ENCODE peak calls at places on chromosomes 7 and 10, in seven cellular contexts. One of them, this sample, is unnamed.

GRCh38 chr7:25392571-25393338 is 164.5 kb upstream of the NPVF start:
- DNase-seq in activated effector memory CD4-positive, alpha-beta T cell treated with Interleukin-2 at 50 U/mL for 16 hours: no peak
- DNase-seq in DMS 273 treated with DMSO at 0.1 percent for 48 hours: no peak
- DNase-seq in endothelial cell: no peak
- DNase-seq in cardiac fibroblast: peak
- DNase-seq in stimulated activated CD8-positive, alpha-beta memory T cell treated with anti-CD3 and anti-CD28 coated beads, Interleukin-4, amount 100 ng/mL, for 48 hours: no peak
- DNase-seq in EL: no peak
- DNase-seq in this sample: no peak

GRCh38 chr7:101554584-101555268 is 74.4 kb downstream of the MYL10 start:
- DNase-seq in EL: no peak
- DNase-seq in activated effector memory CD4-positive, alpha-beta T cell treated with Interleukin-2 at 50 U/mL for 16 hours: no peak
- DNase-seq in DMS 273 treated with DMSO at 0.1 percent for 48 hours: no peak
- DNase-seq in endothelial cell: no peak
- DNase-seq in cardiac fibroblast: no peak
- DNase-seq in stimulated activated CD8-positive, alpha-beta memory T cell treated with anti-CD3 and anti-CD28 coated beads, Interleukin-4, amount 100 ng/mL, for 48 hours: no peak
- DNase-seq in this sample: no peak

GRCh38 chr7:84372712-84373111 is 178.1 kb upstream of the SEMA3A start:
- DNase-seq in activated effector memory CD4-positive, alpha-beta T cell treated with Interleukin-2 at 50 U/mL for 16 hours: no peak
- DNase-seq in cardiac fibroblast: peak
- DNase-seq in endothelial cell: no peak
- DNase-seq in EL: peak
- DNase-seq in DMS 273 treated with DMSO at 0.1 percent for 48 hours: no peak
- DNase-seq in stimulated activated CD8-positive, alpha-beta memory T cell treated with anti-CD3 and anti-CD28 coated beads, Interleukin-4, amount 100 ng/mL, for 48 hours: no peak
- DNase-seq in this sample: no peak

GRCh38 chr7:19707240-19707639 is 1.6 kb downstream of the POLR1F start:
- DNase-seq in activated effector memory CD4-positive, alpha-beta T cell treated with Interleukin-2 at 50 U/mL for 16 hours: no peak
- DNase-seq in DMS 273 treated with DMSO at 0.1 percent for 48 hours: no peak
- DNase-seq in endothelial cell: no peak
- DNase-seq in EL: peak
- DNase-seq in stimulated activated CD8-positive, alpha-beta memory T cell treated with anti-CD3 and anti-CD28 coated beads, Interleukin-4, amount 100 ng/mL, for 48 hours: no peak
- DNase-seq in cardiac fibroblast: peak
- DNase-seq in this sample: no peak

GRCh38 chr10:118901409-118901808 is 128.1 kb upstream of the NANOS1 start:
- DNase-seq in EL: no peak
- DNase-seq in DMS 273 treated with DMSO at 0.1 percent for 48 hours: peak
- DNase-seq in endothelial cell: no peak
- DNase-seq in cardiac fibroblast: no peak
- DNase-seq in activated effector memory CD4-positive, alpha-beta T cell treated with Interleukin-2 at 50 U/mL for 16 hours: no peak
- DNase-seq in stimulated activated CD8-positive, alpha-beta memory T cell treated with anti-CD3 and anti-CD28 coated beads, Interleukin-4, amount 100 ng/mL, for 48 hours: no peak
- DNase-seq in this sample: no peak

GRCh38 chr7:16301251-16301650 is 120.1 kb downstream of the CRPPA start:
- DNase-seq in endothelial cell: no peak
- DNase-seq in cardiac fibroblast: no peak
- DNase-seq in stimulated activated CD8-positive, alpha-beta memory T cell treated with anti-CD3 and anti-CD28 coated beads, Interleukin-4, amount 100 ng/mL, for 48 hours: no peak
- DNase-seq in DMS 273 treated with DMSO at 0.1 percent for 48 hours: no peak
- DNase-seq in activated effector memory CD4-positive, alpha-beta T cell treated with Interleukin-2 at 50 U/mL for 16 hours: no peak
- DNase-seq in EL: no peak
- DNase-seq in this sample: no peak

GRCh38 chr7:30922596-30922995 is 10.9 kb downstream of the AQP1 start:
- DNase-seq in EL: no peak
- DNase-seq in activated effector memory CD4-positive, alpha-beta T cell treated with Interleukin-2 at 50 U/mL for 16 hours: no peak
- DNase-seq in cardiac fibroblast: no peak
- DNase-seq in endothelial cell: no peak
- DNase-seq in DMS 273 treated with DMSO at 0.1 percent for 48 hours: no peak
- DNase-seq in stimulated activated CD8-positive, alpha-beta memory T cell treated with anti-CD3 and anti-CD28 coated beads, Interleukin-4, amount 100 ng/mL, for 48 hours: no peak
- DNase-seq in this sample: no peak

GRCh38 chr10:44960098-44960480 is 487 bp downstream of the RASSF4 start:
- DNase-seq in cardiac fibroblast: no peak
- DNase-seq in endothelial cell: no peak
- DNase-seq in stimulated activated CD8-positive, alpha-beta memory T cell treated with anti-CD3 and anti-CD28 coated beads, Interleukin-4, amount 100 ng/mL, for 48 hours: peak
- DNase-seq in DMS 273 treated with DMSO at 0.1 percent for 48 hours: no peak
- DNase-seq in activated effector memory CD4-positive, alpha-beta T cell treated with Interleukin-2 at 50 U/mL for 16 hours: no peak
- DNase-seq in EL: no peak
- DNase-seq in this sample: no peak

GRCh38 chr7:97094531-97094930 is 23.0 kb upstream of the SDHAF3 start:
- DNase-seq in EL: no peak
- DNase-seq in endothelial cell: no peak
- DNase-seq in cardiac fibroblast: no peak
- DNase-seq in activated effector memory CD4-positive, alpha-beta T cell treated with Interleukin-2 at 50 U/mL for 16 hours: no peak
- DNase-seq in DMS 273 treated with DMSO at 0.1 percent for 48 hours: no peak
- DNase-seq in stimulated activated CD8-positive, alpha-beta memory T cell treated with anti-CD3 and anti-CD28 coated beads, Interleukin-4, amount 100 ng/mL, for 48 hours: no peak
- DNase-seq in this sample: no peak

GRCh38 chr7:45160374-45160773 is 2.8 kb downstream of the RAMP3 start:
- DNase-seq in EL: no peak
- DNase-seq in DMS 273 treated with DMSO at 0.1 percent for 48 hours: no peak
- DNase-seq in endothelial cell: no peak
- DNase-seq in cardiac fibroblast: no peak
- DNase-seq in stimulated activated CD8-positive, alpha-beta memory T cell treated with anti-CD3 and anti-CD28 coated beads, Interleukin-4, amount 100 ng/mL, for 48 hours: no peak
- DNase-seq in activated effector memory CD4-positive, alpha-beta T cell treated with Interleukin-2 at 50 U/mL for 16 hours: no peak
- DNase-seq in this sample: no peak

GRCh38 chr7:17651926-17652385 is 288.3 kb downstream of the SNX13 start:
- DNase-seq in stimulated activated CD8-positive, alpha-beta memory T cell treated with anti-CD3 and anti-CD28 coated beads, Interleukin-4, amount 100 ng/mL, for 48 hours: no peak
- DNase-seq in cardiac fibroblast: peak
- DNase-seq in activated effector memory CD4-positive, alpha-beta T cell treated with Interleukin-2 at 50 U/mL for 16 hours: no peak
- DNase-seq in DMS 273 treated with DMSO at 0.1 percent for 48 hours: no peak
- DNase-seq in EL: peak
- DNase-seq in endothelial cell: no peak
- DNase-seq in this sample: no peak

GRCh38 chr10:102310356-102311024 is 65.2 kb downstream of the GBF1 start:
- DNase-seq in endothelial cell: no peak
- DNase-seq in DMS 273 treated with DMSO at 0.1 percent for 48 hours: no peak
- DNase-seq in activated effector memory CD4-positive, alpha-beta T cell treated with Interleukin-2 at 50 U/mL for 16 hours: no peak
- DNase-seq in cardiac fibroblast: peak
- DNase-seq in EL: peak
- DNase-seq in stimulated activated CD8-positive, alpha-beta memory T cell treated with anti-CD3 and anti-CD28 coated beads, Interleukin-4, amount 100 ng/mL, for 48 hours: no peak
- DNase-seq in this sample: no peak

GRCh38 chr7:158778476-158778875 is 50.8 kb downstream of the ESYT2 start:
- DNase-seq in stimulated activated CD8-positive, alpha-beta memory T cell treated with anti-CD3 and anti-CD28 coated beads, Interleukin-4, amount 100 ng/mL, for 48 hours: no peak
- DNase-seq in activated effector memory CD4-positive, alpha-beta T cell treated with Interleukin-2 at 50 U/mL for 16 hours: no peak
- DNase-seq in endothelial cell: no peak
- DNase-seq in DMS 273 treated with DMSO at 0.1 percent for 48 hours: no peak
- DNase-seq in EL: peak
- DNase-seq in cardiac fibroblast: no peak
- DNase-seq in this sample: no peak

GRCh38 chr10:132113206-132113605 is 47.5 kb downstream of the JAKMIP3 start:
- DNase-seq in activated effector memory CD4-positive, alpha-beta T cell treated with Interleukin-2 at 50 U/mL for 16 hours: no peak
- DNase-seq in endothelial cell: no peak
- DNase-seq in stimulated activated CD8-positive, alpha-beta memory T cell treated with anti-CD3 and anti-CD28 coated beads, Interleukin-4, amount 100 ng/mL, for 48 hours: no peak
- DNase-seq in EL: no peak
- DNase-seq in DMS 273 treated with DMSO at 0.1 percent for 48 hours: no peak
- DNase-seq in cardiac fibroblast: no peak
- DNase-seq in this sample: no peak

GRCh38 chr7:29270979-29271658 is 76.5 kb downstream of the CHN2 start:
- DNase-seq in cardiac fibroblast: peak
- DNase-seq in DMS 273 treated with DMSO at 0.1 percent for 48 hours: no peak
- DNase-seq in EL: no peak
- DNase-seq in endothelial cell: no peak
- DNase-seq in activated effector memory CD4-positive, alpha-beta T cell treated with Interleukin-2 at 50 U/mL for 16 hours: no peak
- DNase-seq in stimulated activated CD8-positive, alpha-beta memory T cell treated with anti-CD3 and anti-CD28 coated beads, Interleukin-4, amount 100 ng/mL, for 48 hours: no peak
- DNase-seq in this sample: no peak

GRCh38 chr7:80087768-80088170 is 46.9 kb upstream of the GNAI1 start:
- DNase-seq in activated effector memory CD4-positive, alpha-beta T cell treated with Interleukin-2 at 50 U/mL for 16 hours: no peak
- DNase-seq in EL: no peak
- DNase-seq in endothelial cell: no peak
- DNase-seq in DMS 273 treated with DMSO at 0.1 percent for 48 hours: no peak
- DNase-seq in stimulated activated CD8-positive, alpha-beta memory T cell treated with anti-CD3 and anti-CD28 coated beads, Interleukin-4, amount 100 ng/mL, for 48 hours: no peak
- DNase-seq in cardiac fibroblast: peak
- DNase-seq in this sample: no peak

GRCh38 chr7:100400656-100401055 is 27.4 kb downstream of the PILRA start:
- DNase-seq in stimulated activated CD8-positive, alpha-beta memory T cell treated with anti-CD3 and anti-CD28 coated beads, Interleukin-4, amount 100 ng/mL, for 48 hours: peak
- DNase-seq in DMS 273 treated with DMSO at 0.1 percent for 48 hours: no peak
- DNase-seq in EL: peak
- DNase-seq in cardiac fibroblast: peak
- DNase-seq in endothelial cell: peak
- DNase-seq in activated effector memory CD4-positive, alpha-beta T cell treated with Interleukin-2 at 50 U/mL for 16 hours: no peak
- DNase-seq in this sample: no peak

GRCh38 chr7:53811555-53812079 is 730.6 kb upstream of the VSTM2A start:
- DNase-seq in cardiac fibroblast: no peak
- DNase-seq in stimulated activated CD8-positive, alpha-beta memory T cell treated with anti-CD3 and anti-CD28 coated beads, Interleukin-4, amount 100 ng/mL, for 48 hours: no peak
- DNase-seq in endothelial cell: no peak
- DNase-seq in activated effector memory CD4-positive, alpha-beta T cell treated with Interleukin-2 at 50 U/mL for 16 hours: no peak
- DNase-seq in DMS 273 treated with DMSO at 0.1 percent for 48 hours: no peak
- DNase-seq in EL: no peak
- DNase-seq in this sample: no peak

GRCh38 chr7:67743501-67743900 is 746.9 kb downstream of the TYW1 start:
- DNase-seq in DMS 273 treated with DMSO at 0.1 percent for 48 hours: no peak
- DNase-seq in stimulated activated CD8-positive, alpha-beta memory T cell treated with anti-CD3 and anti-CD28 coated beads, Interleukin-4, amount 100 ng/mL, for 48 hours: no peak
- DNase-seq in cardiac fibroblast: peak
- DNase-seq in activated effector memory CD4-positive, alpha-beta T cell treated with Interleukin-2 at 50 U/mL for 16 hours: no peak
- DNase-seq in endothelial cell: no peak
- DNase-seq in EL: no peak
- DNase-seq in this sample: no peak

GRCh38 chr10:8636371-8636770 is 581.9 kb downstream of the GATA3 start:
- DNase-seq in DMS 273 treated with DMSO at 0.1 percent for 48 hours: no peak
- DNase-seq in stimulated activated CD8-positive, alpha-beta memory T cell treated with anti-CD3 and anti-CD28 coated beads, Interleukin-4, amount 100 ng/mL, for 48 hours: no peak
- DNase-seq in EL: no peak
- DNase-seq in activated effector memory CD4-positive, alpha-beta T cell treated with Interleukin-2 at 50 U/mL for 16 hours: no peak
- DNase-seq in cardiac fibroblast: no peak
- DNase-seq in endothelial cell: no peak
- DNase-seq in this sample: no peak

GRCh38 chr7:51237727-51238126 is 78.9 kb downstream of the COBL start:
- DNase-seq in activated effector memory CD4-positive, alpha-beta T cell treated with Interleukin-2 at 50 U/mL for 16 hours: no peak
- DNase-seq in stimulated activated CD8-positive, alpha-beta memory T cell treated with anti-CD3 and anti-CD28 coated beads, Interleukin-4, amount 100 ng/mL, for 48 hours: no peak
- DNase-seq in endothelial cell: no peak
- DNase-seq in cardiac fibroblast: no peak
- DNase-seq in DMS 273 treated with DMSO at 0.1 percent for 48 hours: no peak
- DNase-seq in EL: no peak
- DNase-seq in this sample: no peak

GRCh38 chr10:78804356-78805032 is 264.3 kb upstream of the ZMIZ1 start:
- DNase-seq in endothelial cell: no peak
- DNase-seq in cardiac fibroblast: peak
- DNase-seq in EL: no peak
- DNase-seq in DMS 273 treated with DMSO at 0.1 percent for 48 hours: no peak
- DNase-seq in activated effector memory CD4-positive, alpha-beta T cell treated with Interleukin-2 at 50 U/mL for 16 hours: no peak
- DNase-seq in stimulated activated CD8-positive, alpha-beta memory T cell treated with anti-CD3 and anti-CD28 coated beads, Interleukin-4, amount 100 ng/mL, for 48 hours: no peak
- DNase-seq in this sample: no peak

GRCh38 chr10:44386546-44387052 is 1.7 kb upstream of the CXCL12 start:
- DNase-seq in DMS 273 treated with DMSO at 0.1 percent for 48 hours: peak
- DNase-seq in endothelial cell: peak
- DNase-seq in EL: peak
- DNase-seq in stimulated activated CD8-positive, alpha-beta memory T cell treated with anti-CD3 and anti-CD28 coated beads, Interleukin-4, amount 100 ng/mL, for 48 hours: peak
- DNase-seq in activated effector memory CD4-positive, alpha-beta T cell treated with Interleukin-2 at 50 U/mL for 16 hours: no peak
- DNase-seq in cardiac fibroblast: peak
- DNase-seq in this sample: no peak

GRCh38 chr10:18164093-18164492 is 23.9 kb downstream of the CACNB2 start:
- DNase-seq in cardiac fibroblast: peak
- DNase-seq in stimulated activated CD8-positive, alpha-beta memory T cell treated with anti-CD3 and anti-CD28 coated beads, Interleukin-4, amount 100 ng/mL, for 48 hours: no peak
- DNase-seq in DMS 273 treated with DMSO at 0.1 percent for 48 hours: no peak
- DNase-seq in EL: peak
- DNase-seq in endothelial cell: no peak
- DNase-seq in activated effector memory CD4-positive, alpha-beta T cell treated with Interleukin-2 at 50 U/mL for 16 hours: no peak
- DNase-seq in this sample: no peak

GRCh38 chr7:66152538-66153191 is 38.0 kb downstream of the CRCP start:
- DNase-seq in DMS 273 treated with DMSO at 0.1 percent for 48 hours: no peak
- DNase-seq in EL: peak
- DNase-seq in stimulated activated CD8-positive, alpha-beta memory T cell treated with anti-CD3 and anti-CD28 coated beads, Interleukin-4, amount 100 ng/mL, for 48 hours: no peak
- DNase-seq in cardiac fibroblast: peak
- DNase-seq in activated effector memory CD4-positive, alpha-beta T cell treated with Interleukin-2 at 50 U/mL for 16 hours: no peak
- DNase-seq in endothelial cell: no peak
- DNase-seq in this sample: no peak

GRCh38 chr10:6027929-6028328 is 34.2 kb downstream of the IL2RA start:
- DNase-seq in activated effector memory CD4-positive, alpha-beta T cell treated with Interleukin-2 at 50 U/mL for 16 hours: no peak
- DNase-seq in endothelial cell: no peak
- DNase-seq in stimulated activated CD8-positive, alpha-beta memory T cell treated with anti-CD3 and anti-CD28 coated beads, Interleukin-4, amount 100 ng/mL, for 48 hours: peak
- DNase-seq in DMS 273 treated with DMSO at 0.1 percent for 48 hours: no peak
- DNase-seq in cardiac fibroblast: no peak
- DNase-seq in EL: no peak
- DNase-seq in this sample: no peak

GRCh38 chr10:7696545-7696944 is 6.6 kb upstream of the ITIH2 start:
- DNase-seq in endothelial cell: no peak
- DNase-seq in stimulated activated CD8-positive, alpha-beta memory T cell treated with anti-CD3 and anti-CD28 coated beads, Interleukin-4, amount 100 ng/mL, for 48 hours: no peak
- DNase-seq in cardiac fibroblast: no peak
- DNase-seq in activated effector memory CD4-positive, alpha-beta T cell treated with Interleukin-2 at 50 U/mL for 16 hours: no peak
- DNase-seq in EL: peak
- DNase-seq in DMS 273 treated with DMSO at 0.1 percent for 48 hours: no peak
- DNase-seq in this sample: no peak

GRCh38 chr10:28087675-28088351 is 88.9 kb upstream of the ODAD2 start:
- DNase-seq in cardiac fibroblast: peak
- DNase-seq in endothelial cell: no peak
- DNase-seq in activated effector memory CD4-positive, alpha-beta T cell treated with Interleukin-2 at 50 U/mL for 16 hours: no peak
- DNase-seq in stimulated activated CD8-positive, alpha-beta memory T cell treated with anti-CD3 and anti-CD28 coated beads, Interleukin-4, amount 100 ng/mL, for 48 hours: no peak
- DNase-seq in EL: peak
- DNase-seq in DMS 273 treated with DMSO at 0.1 percent for 48 hours: no peak
- DNase-seq in this sample: no peak

GRCh38 chr10:69377191-69377590 is 39.5 kb downstream of the TACR2 start:
- DNase-seq in activated effector memory CD4-positive, alpha-beta T cell treated with Interleukin-2 at 50 U/mL for 16 hours: no peak
- DNase-seq in DMS 273 treated with DMSO at 0.1 percent for 48 hours: no peak
- DNase-seq in stimulated activated CD8-positive, alpha-beta memory T cell treated with anti-CD3 and anti-CD28 coated beads, Interleukin-4, amount 100 ng/mL, for 48 hours: no peak
- DNase-seq in endothelial cell: peak
- DNase-seq in EL: no peak
- DNase-seq in cardiac fibroblast: no peak
- DNase-seq in this sample: no peak

GRCh38 chr7:93958651-93959050 is 37.1 kb downstream of the GNG11 start:
- DNase-seq in stimulated activated CD8-positive, alpha-beta memory T cell treated with anti-CD3 and anti-CD28 coated beads, Interleukin-4, amount 100 ng/mL, for 48 hours: no peak
- DNase-seq in cardiac fibroblast: no peak
- DNase-seq in EL: no peak
- DNase-seq in endothelial cell: no peak
- DNase-seq in activated effector memory CD4-positive, alpha-beta T cell treated with Interleukin-2 at 50 U/mL for 16 hours: no peak
- DNase-seq in DMS 273 treated with DMSO at 0.1 percent for 48 hours: no peak
- DNase-seq in this sample: no peak

GRCh38 chr10:11403116-11403515 is 208.3 kb downstream of the USP6NL start:
- DNase-seq in stimulated activated CD8-positive, alpha-beta memory T cell treated with anti-CD3 and anti-CD28 coated beads, Interleukin-4, amount 100 ng/mL, for 48 hours: peak
- DNase-seq in cardiac fibroblast: no peak
- DNase-seq in endothelial cell: no peak
- DNase-seq in DMS 273 treated with DMSO at 0.1 percent for 48 hours: no peak
- DNase-seq in activated effector memory CD4-positive, alpha-beta T cell treated with Interleukin-2 at 50 U/mL for 16 hours: peak
- DNase-seq in EL: no peak
- DNase-seq in this sample: peak

GRCh38 chr10:50417486-50417905 is 166.2 kb upstream of the ASAH2 start:
- DNase-seq in cardiac fibroblast: peak
- DNase-seq in endothelial cell: no peak
- DNase-seq in EL: peak
- DNase-seq in DMS 273 treated with DMSO at 0.1 percent for 48 hours: no peak
- DNase-seq in activated effector memory CD4-positive, alpha-beta T cell treated with Interleukin-2 at 50 U/mL for 16 hours: no peak
- DNase-seq in stimulated activated CD8-positive, alpha-beta memory T cell treated with anti-CD3 and anti-CD28 coated beads, Interleukin-4, amount 100 ng/mL, for 48 hours: no peak
- DNase-seq in this sample: no peak

GRCh38 chr7:120725376-120726039 is 132.4 kb downstream of the TSPAN12 start:
- DNase-seq in stimulated activated CD8-positive, alpha-beta memory T cell treated with anti-CD3 and anti-CD28 coated beads, Interleukin-4, amount 100 ng/mL, for 48 hours: no peak
- DNase-seq in EL: peak
- DNase-seq in activated effector memory CD4-positive, alpha-beta T cell treated with Interleukin-2 at 50 U/mL for 16 hours: no peak
- DNase-seq in DMS 273 treated with DMSO at 0.1 percent for 48 hours: no peak
- DNase-seq in cardiac fibroblast: peak
- DNase-seq in endothelial cell: no peak
- DNase-seq in this sample: no peak